ENCODE peak calls at places on chromosomes 3 and 15, in six cellular contexts. H is HEK293T, L is K562, D is IMR-90, Z is HepG2, F is GM12878. S is an unnamed sample.

GRCh38 chr3:46942079-46942478 is 34.5 kb downstream of the CCDC12 start:
- DNase-seq in H (no peak), L (no peak), Z (no peak), D (no peak), F (no peak), S (no peak)

GRCh38 chr3:14598143-14598569 is 53.4 kb upstream of the CCDC174 start:
- DNase-seq in F (no peak), Z (no peak), H (peak; percentile 36), D (peak; percentile 39), L (peak; percentile 73), S (peak; percentile 49)

GRCh38 chr3:139222100-139222657 is 121.6 kb upstream of the MRPS22 start:
- DNase-seq in F (no peak), D (no peak), Z (no peak), H (no peak), L (peak; percentile 89), S (no peak)

GRCh38 chr3:45931476-45931875 is 11.8 kb upstream of the CXCR6 start:
- DNase-seq in H (no peak), D (no peak), L (no peak), Z (no peak), F (no peak), S (no peak)

GRCh38 chr3:57752307-57752706 is 3.8 kb upstream of the SLMAP start:
- DNase-seq in F (no peak), D (peak; percentile 6), H (no peak), L (no peak), Z (no peak), S (peak; percentile 45)

GRCh38 chr15:67038721-67039120 is 26.7 kb upstream of the SMAD3 start:
- DNase-seq in D (no peak), F (no peak), H (no peak), L (no peak), Z (no peak), S (no peak)

GRCh38 chr3:16382852-16383251 is 117.8 kb downstream of the OXNAD1 start:
- DNase-seq in F (no peak), D (no peak), H (no peak), Z (no peak), L (no peak), S (no peak)

GRCh38 chr3:23835807-23836206 is 30.1 kb downstream of the UBE2E1 start:
- DNase-seq in H (no peak), Z (no peak), D (no peak), L (no peak), F (no peak), S (no peak)

GRCh38 chr3:170476291-170476690 is 57.6 kb downstream of the CLDN11 start:
- DNase-seq in Z (no peak), L (no peak), H (no peak), F (no peak), D (peak; percentile 34), S (no peak)

GRCh38 chr3:124700880-124701684 is 29.2 kb upstream of the UMPS start:
- DNase-seq in H (no peak), D (peak; percentile 37), Z (peak; percentile 99), L (no peak), F (no peak), S (no peak)

DNA sequence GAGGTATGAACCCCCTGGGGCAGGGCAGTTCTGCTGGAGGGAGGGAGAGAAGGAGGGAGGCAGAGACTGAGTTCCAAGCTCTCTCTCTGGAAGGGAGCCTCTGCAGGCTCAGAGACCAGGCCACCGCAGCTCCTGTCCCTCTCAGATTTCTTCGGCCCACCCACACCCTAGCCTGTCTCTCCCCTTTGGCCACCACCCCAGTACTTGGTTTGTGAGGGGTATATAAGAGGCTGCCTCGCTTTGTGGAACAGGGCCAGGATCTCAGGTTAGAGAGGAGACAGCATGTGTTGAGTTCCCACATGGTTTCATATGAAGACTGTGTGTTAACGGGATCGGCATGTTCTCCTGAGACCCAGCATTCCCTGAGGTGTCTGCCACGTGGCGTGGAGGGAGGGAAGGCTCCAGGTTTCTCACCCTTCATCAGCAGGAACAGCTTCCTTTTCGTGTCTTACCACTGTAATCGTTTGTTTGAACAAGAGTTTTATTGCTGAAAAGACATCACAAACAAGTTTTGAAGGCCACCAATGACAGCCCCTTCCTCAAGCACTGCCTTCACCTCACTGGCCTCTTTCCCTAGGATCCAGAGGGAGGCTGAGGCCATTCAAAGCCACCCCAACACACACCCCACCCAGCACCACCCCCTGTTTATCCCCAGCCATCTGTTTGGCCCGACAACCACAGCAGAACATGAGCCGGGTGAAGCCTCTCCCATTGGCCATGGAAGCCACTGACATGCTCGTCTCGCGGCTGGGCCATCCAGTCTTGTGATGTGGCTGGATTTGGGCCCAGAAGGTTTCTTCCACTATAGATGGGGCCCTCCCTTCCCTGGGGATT is 9.8 kb downstream of the BHLHE40 start:
- DNase-seq in L (peak; percentile 90), Z (no peak), D (peak; percentile 51), H (no peak), F (no peak), S (no peak)
- TF ChIP-seq BHLHE40 in L (peak; percentile 45), Z (no peak), D (no peak), H (no peak), F (no peak), S (no peak)

DNA sequence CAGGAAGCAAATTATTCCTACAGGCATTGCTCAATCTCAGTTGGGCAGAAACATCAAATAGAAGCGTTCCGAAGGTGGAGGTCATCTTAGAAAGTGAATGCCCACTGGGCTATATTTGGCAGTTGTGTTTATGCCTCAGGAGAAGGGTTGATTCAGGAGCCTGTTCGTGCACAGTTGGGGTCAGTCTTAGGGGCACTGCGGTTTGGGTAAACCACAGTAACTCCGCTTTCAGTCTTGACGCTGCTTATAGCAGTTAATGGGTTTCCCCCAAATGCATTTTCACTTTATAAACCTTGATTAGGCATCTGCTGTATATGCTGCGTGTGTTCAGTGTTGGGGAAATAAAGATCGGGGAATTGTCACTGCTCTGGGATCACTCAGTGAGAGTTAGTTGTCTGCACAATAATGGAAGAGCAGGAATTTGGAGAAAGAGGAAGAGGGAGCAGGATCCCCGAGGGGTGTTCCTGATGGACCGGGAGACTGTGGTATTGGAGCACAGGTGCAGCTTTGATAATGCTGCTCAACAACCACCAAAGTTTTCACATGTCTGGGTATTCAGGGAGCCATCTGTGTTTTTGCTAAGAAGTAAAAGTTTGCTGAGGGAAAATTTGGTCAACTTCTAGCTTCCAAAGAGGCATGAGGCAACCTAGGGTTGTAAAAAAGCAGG is 124.3 kb upstream of the EIF1B start:
- DNase-seq in D (no peak), F (peak; percentile 53), H (no peak), Z (no peak), L (no peak), S (no peak)
- TF ChIP-seq BHLHE40 in D (no peak), F (peak; percentile 8), H (no peak), Z (no peak), L (no peak), S (no peak)

DNA sequence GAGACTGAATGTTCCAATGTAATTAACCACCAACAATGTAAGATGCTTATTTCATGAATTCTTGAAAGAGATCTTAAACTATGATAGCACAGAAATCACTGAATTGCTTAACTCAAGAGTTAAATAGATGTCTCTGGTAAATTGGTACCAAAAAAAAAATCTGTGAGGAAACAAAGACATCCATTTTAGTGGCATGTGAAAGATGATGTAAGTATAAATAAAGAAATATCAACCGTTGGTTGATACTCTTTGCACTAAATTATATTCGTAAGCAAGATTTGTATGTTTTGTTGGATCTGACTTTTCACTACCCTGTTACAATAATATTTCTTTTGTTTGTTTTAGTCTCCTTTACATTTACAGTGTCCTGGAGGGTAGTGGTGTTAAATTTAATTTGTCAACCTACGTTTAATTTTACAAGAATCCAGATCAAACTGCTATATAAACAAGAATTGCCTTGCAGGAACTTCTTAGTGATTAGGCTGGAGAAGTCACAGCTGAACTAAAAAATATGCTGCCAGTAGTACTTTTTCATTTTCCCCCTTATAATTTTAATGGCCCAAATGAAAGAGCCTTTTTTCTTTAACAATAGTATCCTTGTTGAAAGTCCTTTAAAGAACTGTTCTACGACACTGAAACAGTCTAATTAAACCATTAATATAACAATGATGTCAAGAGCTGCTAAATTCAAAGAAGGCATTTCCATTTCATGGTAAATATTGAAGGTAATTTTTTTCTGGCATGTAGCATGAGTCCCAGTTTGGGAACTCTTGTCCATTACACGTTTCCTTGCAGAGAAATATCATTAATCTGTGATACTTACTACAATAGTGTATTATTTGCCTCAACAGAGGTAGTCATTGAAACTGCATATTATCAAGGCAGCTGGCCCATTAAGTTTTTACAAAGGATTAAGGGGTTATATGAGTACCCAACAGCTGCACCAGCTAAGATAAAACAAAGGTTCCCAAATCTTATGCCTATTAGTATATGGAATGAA is 109.6 kb upstream of the PHLDB2 start:
- DNase-seq in Z (no peak), F (no peak), H (no peak), L (no peak), D (no peak), S (no peak)
- TF ChIP-seq BHLHE40 in Z (no peak), F (no peak), H (no peak), L (no peak), D (no peak), S (no peak)

GRCh38 chr15:63065262-63066234 is 23.0 kb downstream of the TPM1 start:
- DNase-seq in D (no peak), H (no peak), L (no peak), F (no peak), Z (no peak), S (peak; percentile 63)
- TF ChIP-seq BHLHE40 in D (no peak), H (no peak), L (no peak), F (no peak), Z (no peak), S (peak; percentile 14)

GRCh38 chr15:75508741-75509532 is 57.4 kb upstream of the SIN3A start:
- DNase-seq in D (peak; percentile 65), L (peak; percentile 34), H (peak; percentile 55), F (no peak), Z (peak; percentile 23), S (peak; percentile 70)
- TF ChIP-seq BHLHE40 in D (no peak), L (no peak), H (no peak), F (no peak), Z (no peak), S (no peak)

DNA sequence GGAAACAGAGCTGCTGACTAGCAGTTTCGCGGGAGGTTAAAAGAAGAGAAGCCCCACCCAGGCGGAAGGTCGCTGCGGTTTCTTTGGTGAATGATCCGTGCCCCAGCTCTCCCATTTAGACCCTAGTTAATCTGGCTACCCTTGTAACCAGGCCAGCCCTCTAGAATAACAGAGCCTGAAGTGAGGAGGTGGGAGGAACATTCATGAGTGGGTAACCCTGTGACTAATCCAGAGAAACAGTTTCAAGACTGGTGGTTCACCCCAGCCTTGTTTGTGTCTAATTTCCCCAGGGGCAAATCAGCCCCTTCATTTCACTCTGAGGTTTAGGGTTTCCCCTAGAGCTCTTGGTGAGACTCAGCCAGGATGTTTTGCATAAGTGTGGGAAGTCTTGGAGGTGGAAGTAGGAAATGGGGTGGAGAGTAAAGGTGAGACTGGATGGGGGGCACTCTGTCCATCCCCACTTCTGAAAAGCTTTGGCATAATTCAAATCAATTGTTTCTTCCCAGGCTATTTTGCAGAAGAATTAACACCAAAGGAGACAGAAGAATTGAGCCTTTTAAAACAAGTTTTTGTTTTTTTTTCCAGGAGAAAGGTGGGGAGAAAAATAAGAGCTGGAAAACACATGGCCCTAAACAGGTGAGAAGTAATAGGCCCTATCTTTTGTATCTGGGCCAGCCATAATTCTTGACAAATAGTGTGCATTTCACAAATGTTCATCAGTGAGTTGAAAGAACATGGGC is 303.1 kb downstream of the RPLP1 start:
- DNase-seq in H (no peak), D (no peak), L (no peak), Z (no peak), F (peak; percentile 93), S (no peak)
- TF ChIP-seq BHLHE40 in H (no peak), D (no peak), L (no peak), Z (no peak), F (peak; percentile 82), S (no peak)

DNA sequence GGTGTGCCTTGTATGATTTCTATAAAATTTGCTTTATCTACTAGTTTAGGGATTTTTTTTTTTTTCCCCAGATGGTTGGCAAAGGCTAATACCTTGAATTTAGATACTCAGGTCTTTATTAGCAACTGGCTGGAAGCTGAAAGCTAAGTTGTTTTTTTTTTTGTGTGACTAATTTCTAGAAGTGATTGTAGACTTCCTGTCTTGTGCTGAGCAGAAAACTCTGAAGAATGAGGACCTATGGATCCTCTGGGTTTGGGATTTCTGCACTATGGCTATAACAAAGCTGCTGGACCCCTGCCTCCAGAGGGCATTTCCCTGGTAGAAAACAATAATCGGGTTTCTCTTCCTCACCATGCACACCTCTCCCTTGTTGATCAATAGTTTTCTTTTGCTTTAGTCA is 10.0 kb downstream of the ARIH2 start:
- DNase-seq in L (no peak), Z (no peak), H (no peak), D (peak; percentile 38), F (no peak), S (no peak)
- TF ChIP-seq BHLHE40 in L (no peak), Z (no peak), H (no peak), D (no peak), F (no peak), S (no peak)